ENCODE peak calls at places on chromosomes 12 and 14, in eight cellular contexts. X is A549, D is aorta, Q is heart right ventricle, W is adrenal gland, G is stomach, J is SJSA1, I is OCI-LY7. E is an unnamed sample. For H3K4me1, the result is how much of the 10 kb centered on the place peaks cover.

GRCh38 chr14:85071447-85071846 is 458.5 kb upstream of the FLRT2 start:
- DNase-seq in G (no peak), J (no peak), W (no peak), I (no peak), X (no peak), Q (peak), D (no peak), E (no peak)

GRCh38 chr12:47811070-47811391 is 8.7 kb downstream of the HDAC7 start:
- DNase-seq in W (no peak), D (no peak), X (no peak), G (no peak), J (no peak), Q (no peak), I (no peak), E (no peak)

GRCh38 chr12:128266559-128267245 is at the start of gene TMEM132C:
- DNase-seq in X (no peak), W (no peak), Q (no peak), J (no peak), I (no peak), G (no peak), D (no peak), E (no peak)

GRCh38 chr14:67187826-67188225 is 1.4 kb upstream of the GARIN2 start:
- DNase-seq in W (no peak), J (peak), D (no peak), G (peak), Q (no peak), X (no peak), I (no peak), E (no peak)

GRCh38 chr14:64856528-64857445 is 22.9 kb downstream of the SPTB start:
- DNase-seq in D (no peak), X (no peak), Q (no peak), J (no peak), I (no peak), W (no peak), G (no peak), E (no peak)

GRCh38 chr12:57889541-57889989 is 43.0 kb upstream of the CTDSP2 start:
- DNase-seq in I (no peak), J (no peak), G (no peak), Q (peak), X (no peak), D (peak), W (no peak), E (peak)

GRCh38 chr12:83796527-83796926 is 1109.8 kb downstream of the TMTC2 start:
- DNase-seq in W (no peak), G (no peak), J (no peak), X (no peak), D (no peak), I (no peak), Q (no peak), E (no peak)

GRCh38 chr12:121590476-121591143 is 9.8 kb upstream of the KDM2B start:
- DNase-seq in G (no peak), W (no peak), X (no peak), D (no peak), Q (peak), I (peak), J (peak), E (peak)

GRCh38 chr12:65603428-65604351 is 220.6 kb upstream of the HMGA2 start:
- DNase-seq in J (peak), X (peak), I (no peak), W (no peak), Q (peak), G (peak), D (peak), E (peak)

GRCh38 chr14:25003537-25003936 is 46.4 kb downstream of the STXBP6 start:
- DNase-seq in W (no peak), I (no peak), D (no peak), J (no peak), Q (peak), G (no peak), X (no peak), E (no peak)

GRCh38 chr12:19894803-19895202 is 455.5 kb downstream of the AEBP2 start:
- DNase-seq in G (no peak), X (no peak), J (peak), D (no peak), Q (no peak), W (no peak), I (no peak), E (no peak)

GRCh38 chr12:117874842-117875434 is 93.9 kb downstream of the KSR2 start:
- DNase-seq in I (peak), D (peak), Q (peak), G (peak), X (peak), W (peak), J (peak), E (peak)

GRCh38 chr14:59582161-59582560 is 5.5 kb upstream of the CCDC175 start:
- DNase-seq in Q (no peak), X (no peak), G (no peak), W (no peak), I (no peak), J (no peak), D (no peak), E (no peak)

GRCh38 chr12:6374781-6375150 is 597 bp downstream of the SCNN1A start:
- DNase-seq in J (no peak), W (no peak), D (peak), X (no peak), I (no peak), G (no peak), Q (no peak), E (no peak)

GRCh38 chr14:74706101-74706500 is 6.8 kb downstream of the AREL1 start:
- DNase-seq in I (no peak), G (no peak), J (no peak), X (no peak), D (no peak), W (no peak), Q (no peak), E (no peak)

GRCh38 chr12:3684449-3685051 is 68.4 kb downstream of the CRACR2A start:
- DNase-seq in Q (peak), D (no peak), X (no peak), W (no peak), I (no peak), J (no peak), G (no peak), E (no peak)

GRCh38 chr12:86138770-86139169 is 117.4 kb downstream of the MGAT4C start:
- DNase-seq in W (no peak), J (no peak), X (no peak), D (no peak), I (no peak), G (no peak), Q (no peak), E (no peak)

GRCh38 chr14:56118611-56119181 is 485 bp downstream of the PELI2 start:
- DNase-seq in Q (peak), W (no peak), D (peak), I (peak), X (no peak), G (peak), J (no peak), E (no peak)

GRCh38 chr12:32296541-32296940 is 102.8 kb upstream of the FGD4 start:
- DNase-seq in X (peak), J (no peak), Q (no peak), W (no peak), G (no peak), D (no peak), I (no peak), E (peak)

GRCh38 chr12:40105515-40106201 is at the start of gene SLC2A13:
- DNase-seq in G (peak), D (peak), J (peak), Q (peak), I (peak), W (peak), X (peak), E (peak)

GRCh38 chr12:4954632-4955354 is 45.1 kb downstream of the KCNA1 start:
- DNase-seq in I (no peak), G (no peak), J (no peak), W (no peak), D (no peak), Q (no peak), X (no peak), E (no peak)

GRCh38 chr12:52204931-52205505 is 13.2 kb upstream of the KRT80 start:
- DNase-seq in W (no peak), J (no peak), Q (no peak), I (no peak), X (no peak), D (no peak), G (no peak), E (no peak)

GRCh38 chr14:100147181-100147631 is 12.2 kb downstream of the DEGS2 start:
- DNase-seq in X (no peak), I (peak), J (no peak), G (no peak), D (no peak), Q (no peak), W (no peak), E (peak)

GRCh38 chr12:19572920-19573558 is 133.7 kb downstream of the AEBP2 start:
- DNase-seq in X (no peak), G (no peak), I (peak), W (no peak), D (no peak), Q (no peak), J (peak), E (peak)

GRCh38 chr14:52589646-52590045 is 37.0 kb downstream of the GPR137C start:
- DNase-seq in J (no peak), D (no peak), I (no peak), X (no peak), W (no peak), Q (no peak), G (no peak), E (no peak)

GRCh38 chr14:97878727-97879126 is 1081.5 kb downstream of the VRK1 start:
- DNase-seq in I (no peak), W (peak), D (peak), Q (peak), J (no peak), G (no peak), X (no peak), E (peak)

GRCh38 chr14:30679032-30679431 is 56.9 kb downstream of the SCFD1 start:
- DNase-seq in J (no peak), I (no peak), X (no peak), D (no peak), Q (no peak), G (no peak), W (no peak), E (no peak)

GRCh38 chr12:8078916-8079315 is 3.2 kb upstream of the NECAP1 start:
- DNase-seq in X (no peak), J (no peak), D (no peak), Q (no peak), W (no peak), G (no peak), I (no peak), E (no peak)

GRCh38 chr14:91835920-91836843 is 31.2 kb downstream of the TC2N start:
- DNase-seq in J (no peak), D (peak), W (peak), X (peak), G (peak), Q (peak), I (peak), E (peak)

GRCh38 chr14:99879401-99880295 is 86.4 kb downstream of the EML1 start:
- DNase-seq in J (peak), D (no peak), W (no peak), X (no peak), G (no peak), Q (no peak), I (no peak), E (peak)

GRCh38 chr12:116397148-116397547 is 119.7 kb upstream of the MED13L start:
- DNase-seq in W (no peak), G (no peak), X (no peak), D (peak), J (no peak), I (no peak), Q (no peak), E (no peak)

GRCh38 chr14:74616507-74616906 is 4.5 kb upstream of the LTBP2 start:
- DNase-seq in D (peak), I (no peak), J (peak), X (peak), Q (no peak), W (peak), G (no peak), E (peak)

GRCh38 chr12:132904718-132905328 is 17.4 kb upstream of the CHFR start:
- DNase-seq in I (peak), G (peak), D (peak), J (no peak), W (peak), Q (peak), X (no peak), E (peak)

GRCh38 chr12:111995782-111996480 is 17.0 kb downstream of the TMEM116 start:
- DNase-seq in J (no peak), X (no peak), I (no peak), G (no peak), W (no peak), D (no peak), Q (no peak), E (no peak)
- H3K4me1 ChIP-seq in J (under half), X (under half), I (under half), G (under half), W (under half), D (under half), Q (under half), E (under half)

GRCh38 chr12:50085615-50085928 is 430 bp downstream of the SMARCD1 start:
- DNase-seq in G (no peak), X (no peak), D (no peak), W (no peak), J (no peak), Q (no peak), I (peak), E (no peak)
- H3K4me3 ChIP-seq in G (peak), X (peak), D (peak), W (peak), J (peak), Q (peak), I (peak), E (peak)

GRCh38 chr14:39339003-39339402 is 93.2 kb downstream of the FBXO33 start:
- DNase-seq in X (no peak), D (no peak), I (no peak), W (no peak), G (peak), Q (no peak), J (no peak), E (no peak)

GRCh38 chr14:39342768-39343167 is 89.5 kb downstream of the FBXO33 start:
- DNase-seq in G (no peak), X (no peak), I (no peak), D (no peak), J (no peak), Q (no peak), W (no peak), E (no peak)
- H3K4me1 ChIP-seq in G (under half), X (under half), I (under half), D (under half), J (under half), Q (under half), W (under half), E (under half)

DNA sequence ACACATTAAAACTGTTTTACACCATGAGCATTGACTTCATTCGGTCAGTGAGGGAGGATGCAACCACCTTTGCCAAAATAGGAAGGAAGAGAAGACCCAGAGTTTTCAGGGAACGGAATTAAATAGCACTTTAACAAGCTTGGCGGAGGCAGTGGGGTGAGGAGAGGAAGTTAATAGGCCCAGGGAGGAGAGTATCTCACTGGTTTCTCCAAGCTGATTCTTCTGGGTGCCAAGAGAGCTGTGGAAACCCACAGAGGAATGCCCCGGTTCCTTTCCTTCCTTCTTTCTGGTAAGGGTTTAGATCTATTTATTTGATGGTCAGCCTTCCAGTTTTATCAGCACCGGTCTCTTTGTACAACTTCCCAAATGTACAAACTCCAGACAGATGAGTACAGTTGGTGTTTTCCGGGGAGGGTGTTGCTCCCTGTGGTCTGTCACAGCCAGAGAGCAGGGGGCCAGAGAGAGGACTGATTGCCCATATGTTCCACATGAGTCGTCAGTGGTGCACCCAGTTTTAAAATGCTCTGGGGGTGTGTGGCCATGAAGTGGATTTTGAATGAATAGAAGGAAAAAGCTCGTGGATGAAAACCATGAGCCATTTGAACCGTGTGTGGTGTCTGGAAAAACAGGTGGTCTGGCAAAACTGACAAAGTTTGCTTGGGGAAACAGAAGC is 26.5 kb downstream of the PRKCH start:
- DNase-seq in D (no peak), Q (no peak), X (no peak), J (no peak), W (no peak), I (no peak), G (no peak), E (no peak)
- H3K4me3 ChIP-seq in D (no peak), Q (no peak), X (no peak), J (no peak), W (no peak), I (no peak), G (no peak), E (no peak)

GRCh38 chr12:105985383-105985782 is 153.4 kb downstream of the NUAK1 start:
- DNase-seq in G (no peak), W (no peak), J (no peak), D (no peak), X (no peak), I (no peak), Q (no peak), E (no peak)

GRCh38 chr12:105992849-105993740 is 145.7 kb downstream of the NUAK1 start:
- DNase-seq in X (no peak), W (no peak), Q (no peak), D (no peak), G (no peak), I (no peak), J (peak), E (no peak)

GRCh38 chr12:105986779-105987686 is 151.7 kb downstream of the NUAK1 start:
- DNase-seq in D (no peak), J (peak), G (no peak), W (no peak), Q (no peak), X (no peak), I (no peak), E (no peak)

GRCh38 chr12:105983622-105984325 is 155.0 kb downstream of the NUAK1 start:
- DNase-seq in Q (no peak), X (no peak), W (no peak), I (no peak), G (no peak), J (peak), D (no peak), E (no peak)

GRCh38 chr12:105987687-105988035 is 151.1 kb downstream of the NUAK1 start:
- DNase-seq in W (no peak), Q (no peak), J (no peak), I (no peak), G (no peak), D (no peak), X (no peak), E (no peak)
- H3K4me1 ChIP-seq in W (under half), Q (under half), J (half or more), I (under half), G (under half), D (under half), X (under half), E (under half)

GRCh38 chr14:33938131-33938949 is 12.5 kb downstream of the EGLN3 start:
- DNase-seq in D (peak), J (peak), G (peak), I (no peak), Q (peak), W (peak), X (peak), E (peak)
- H3K4me3 ChIP-seq in D (no peak), J (no peak), G (peak), I (no peak), Q (peak), W (no peak), X (peak), E (no peak)

E was measured in small intestine.